ENCODE peak calls at places on chromosomes 5 and 9, in eight cellular contexts. U, W, K, Q, L, X, R and H are unnamed samples.
A peak's percentile ranks its signal among the peaks of the same experiment; 100 is the strongest.

GRCh38 chr9:81600631-81601030 is 88.7 kb downstream of the TLE1 start:
- DNase-seq in W (no peak), Q (no peak), U (no peak), L (no peak), R (no peak), K (no peak), X (no peak), H (no peak)

GRCh38 chr5:112604741-112605390 is 132.8 kb upstream of the APC start:
- DNase-seq in R (peak; percentile 69), X (peak; percentile 4), L (no peak), W (peak; percentile 10), Q (no peak), U (no peak), K (peak; percentile 27), H (no peak)

GRCh38 chr5:97544279-97545077 is 361.4 kb upstream of the RIOK2 start:
- DNase-seq in W (no peak), X (peak; percentile 11), Q (peak; percentile 15), R (no peak), U (no peak), L (no peak), K (no peak), H (no peak)

GRCh38 chr5:51958473-51958872 is 575.2 kb downstream of the ISL1 start:
- DNase-seq in K (no peak), W (no peak), R (no peak), U (no peak), L (no peak), X (no peak), Q (no peak), H (no peak)

GRCh38 chr9:105127863-105128220 is 116.6 kb upstream of the SLC44A1 start:
- DNase-seq in R (peak; percentile 59), Q (peak; percentile 72), W (no peak), U (no peak), K (peak; percentile 81), L (no peak), X (peak; percentile 70), H (no peak)

GRCh38 chr9:97559111-97559514 is 57.6 kb downstream of the TMOD1 start:
- DNase-seq in L (no peak), R (no peak), X (no peak), K (no peak), U (no peak), Q (no peak), W (no peak), H (no peak)

GRCh38 chr5:38807570-38808461 is 38.0 kb upstream of the OSMR start:
- DNase-seq in L (no peak), X (peak; percentile 72), U (peak; percentile 85), W (peak; percentile 38), Q (peak; percentile 62), R (no peak), K (peak; percentile 59), H (no peak)

GRCh38 chr9:93600504-93600903 is 24.1 kb downstream of the PHF2 start:
- DNase-seq in R (peak; percentile 25), K (no peak), Q (no peak), U (no peak), L (no peak), W (no peak), X (no peak), H (no peak)

GRCh38 chr5:176183321-176184074 is 54.7 kb upstream of the SIMC1 start:
- DNase-seq in Q (no peak), K (no peak), X (no peak), U (no peak), R (no peak), W (no peak), L (no peak), H (no peak)

GRCh38 chr9:76530458-76531100 is 71.6 kb downstream of the GCNT1 start:
- DNase-seq in K (peak; percentile 48), L (no peak), R (no peak), W (no peak), U (peak; percentile 41), Q (peak; percentile 66), X (peak; percentile 30), H (no peak)

GRCh38 chr5:1887400-1888360 is 5.0 kb upstream of the IRX4 start:
- DNase-seq in X (no peak), U (no peak), Q (no peak), W (no peak), R (no peak), L (no peak), K (no peak), H (no peak)

GRCh38 chr5:6355294-6355693 is 23.1 kb downstream of the MED10 start:
- DNase-seq in X (no peak), L (no peak), R (no peak), Q (no peak), W (no peak), K (no peak), U (no peak), H (no peak)

GRCh38 chr9:120412425-120412951 is 167.5 kb downstream of the CDK5RAP2 start:
- DNase-seq in W (no peak), L (peak; percentile 39), Q (peak; percentile 81), R (no peak), K (peak; percentile 73), X (peak; percentile 58), U (peak; percentile 86), H (no peak)

GRCh38 chr9:134775552-134775951 is 105.1 kb upstream of the FCN2 start:
- DNase-seq in L (peak; percentile 58), Q (no peak), X (peak; percentile 74), U (peak; percentile 45), K (peak; percentile 25), R (no peak), W (no peak), H (no peak)

GRCh38 chr9:90838098-90838497 is 36.5 kb downstream of the SYK start:
- DNase-seq in Q (no peak), K (no peak), X (peak; percentile 1), R (peak; percentile 31), L (no peak), U (no peak), W (no peak), H (no peak)

GRCh38 chr5:164472150-164472549 is 966.7 kb downstream of the MAT2B start:
- DNase-seq in W (no peak), L (no peak), K (no peak), R (no peak), Q (no peak), X (no peak), U (no peak), H (no peak)

GRCh38 chr9:14960881-14961280 is 50.7 kb upstream of the FREM1 start:
- DNase-seq in Q (no peak), R (no peak), K (no peak), W (no peak), X (no peak), U (no peak), L (no peak), H (no peak)

GRCh38 chr5:58330781-58331180 is 129.1 kb downstream of the PLK2 start:
- DNase-seq in X (no peak), W (no peak), U (no peak), K (no peak), R (no peak), Q (no peak), L (no peak), H (peak; percentile 17)

GRCh38 chr9:35697486-35697885 is 7.8 kb upstream of the TPM2 start:
- DNase-seq in X (no peak), L (no peak), K (no peak), W (no peak), R (no peak), Q (no peak), U (no peak), H (no peak)

GRCh38 chr5:41334221-41334620 is 120.9 kb upstream of the C6 start:
- DNase-seq in X (no peak), W (no peak), U (no peak), R (no peak), Q (no peak), L (no peak), K (no peak), H (no peak)

GRCh38 chr9:130963337-130963908 is 24.4 kb upstream of the FIBCD1 start:
- DNase-seq in U (no peak), L (no peak), W (no peak), Q (no peak), K (no peak), R (no peak), X (no peak), H (no peak)

GRCh38 chr5:159330131-159330530 is at the start of gene IL12B:
- DNase-seq in Q (peak; percentile 44), X (no peak), R (no peak), U (peak; percentile 48), W (no peak), K (peak; percentile 22), L (no peak), H (no peak)

GRCh38 chr5:53246042-53246836 is 136.7 kb upstream of the MOCS2 start:
- DNase-seq in X (peak; percentile 89), L (peak; percentile 81), K (peak; percentile 61), R (no peak), U (peak; percentile 86), W (no peak), Q (peak; percentile 97), H (peak; percentile 68)
- H3K4me3 ChIP-seq in X (no peak overlapping the region), L (no peak overlapping the region), K (no peak overlapping the region), R (no peak overlapping the region), U (no peak overlapping the region), W (no peak overlapping the region), Q (no peak overlapping the region), H (peak overlapping the region; percentile 41)

GRCh38 chr9:125863920-125864319 is 116.7 kb downstream of the PBX3 start:
- DNase-seq in W (no peak), X (no peak), U (no peak), R (no peak), Q (no peak), L (no peak), K (no peak), H (no peak)

DNA sequence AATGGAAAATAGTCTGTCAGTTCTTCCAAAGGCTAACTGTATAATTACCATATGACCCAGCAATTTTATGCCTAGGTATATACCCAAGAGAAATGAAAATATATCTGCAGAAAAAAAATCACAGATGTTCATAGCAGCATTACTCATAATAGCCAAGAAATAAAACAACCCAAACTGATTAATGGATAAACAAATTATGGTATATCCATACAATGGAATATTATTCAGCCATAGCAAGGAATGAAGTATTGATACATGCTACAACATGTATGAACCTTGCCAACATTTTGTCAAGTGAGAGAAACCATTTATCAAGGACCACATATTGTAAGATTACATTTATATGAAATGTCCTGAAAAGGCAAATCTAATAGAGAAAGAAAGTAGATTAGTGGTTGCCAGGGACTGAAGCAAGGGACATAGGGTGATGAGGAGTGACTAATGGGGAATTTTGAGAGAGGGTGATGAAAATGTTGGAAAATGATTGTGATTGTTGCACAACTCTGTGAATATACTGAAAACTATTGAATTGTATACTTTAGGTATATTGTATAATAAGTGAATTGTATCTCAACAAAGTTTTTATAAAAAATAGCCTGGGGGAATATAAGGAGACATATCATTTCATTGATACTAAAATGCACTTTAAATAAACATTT is 114.4 kb downstream of the PBX3 start:
- DNase-seq in X (no peak), W (no peak), R (no peak), U (peak; percentile 71), L (no peak), Q (peak; percentile 38), K (peak; percentile 28), H (no peak)
- H3K4me3 ChIP-seq in X (no peak overlapping the region), W (no peak overlapping the region), R (no peak overlapping the region), U (no peak overlapping the region), L (no peak overlapping the region), Q (no peak overlapping the region), K (no peak overlapping the region), H (no peak overlapping the region)

GRCh38 chr5:92801921-92802320 is 779.1 kb downstream of the NR2F1-AS1 start:
- DNase-seq in L (no peak), Q (peak; percentile 2), R (no peak), X (peak; percentile 65), W (peak; percentile 29), U (peak; percentile 7), K (no peak), H (no peak)
- H3K4me3 ChIP-seq in L (no peak overlapping the region), Q (no peak overlapping the region), R (no peak overlapping the region), X (peak overlapping the region; percentile 28), W (no peak overlapping the region), U (no peak overlapping the region), K (no peak overlapping the region), H (no peak overlapping the region)

GRCh38 chr9:3732077-3733038 is 206.6 kb upstream of the RFX3 start:
- DNase-seq in U (peak; percentile 94), L (peak; percentile 76), Q (peak; percentile 89), K (peak; percentile 91), X (peak; percentile 95), W (peak; percentile 83), R (peak; percentile 62), H (peak; percentile 54)
- H3K4me3 ChIP-seq in U (peak overlapping the region; percentile 46), L (peak overlapping the region; percentile 18), Q (peak overlapping the region; percentile 43), K (no peak overlapping the region), X (peak overlapping the region; percentile 41), W (no peak overlapping the region), R (no peak overlapping the region), H (no peak overlapping the region)